ENCODE peak calls at places on chromosome 22, in eight cellular contexts. One of them, this sample, is unnamed.
A peak's percentile ranks its signal among the peaks of the same experiment; 100 is the strongest.

GRCh38 chr22:49997221-49997599 is 15.4 kb downstream of the IL17REL start:
- DNase-seq in glutamatergic neuron: no peak
- DNase-seq in neural crest cell: no peak
- DNase-seq in HEK293T: no peak
- DNase-seq in stomach: peak; percentile 91
- DNase-seq in memory B cell: no peak
- DNase-seq in kidney tubule cell: peak; percentile 9
- DNase-seq in stimulated activated CD4-positive, alpha-beta T cell treated with anti-CD3 and anti-CD28 coated beads, Interleukin-15, amount 100 ng/mL, for 24 hours: no peak
- DNase-seq in this sample: no peak

GRCh38 chr22:47357493-47357892 is 595.0 kb downstream of the TBC1D22A start:
- DNase-seq in glutamatergic neuron: no peak
- DNase-seq in neural crest cell: no peak
- DNase-seq in HEK293T: no peak
- DNase-seq in stomach: no peak
- DNase-seq in memory B cell: no peak
- DNase-seq in kidney tubule cell: no peak
- DNase-seq in stimulated activated CD4-positive, alpha-beta T cell treated with anti-CD3 and anti-CD28 coated beads, Interleukin-15, amount 100 ng/mL, for 24 hours: no peak
- DNase-seq in this sample: no peak

GRCh38 chr22:19610518-19611253 is 86.5 kb upstream of the CLDN5 start:
- DNase-seq in glutamatergic neuron: no peak
- DNase-seq in neural crest cell: no peak
- DNase-seq in HEK293T: no peak
- DNase-seq in stomach: no peak
- DNase-seq in memory B cell: no peak
- DNase-seq in kidney tubule cell: no peak
- DNase-seq in stimulated activated CD4-positive, alpha-beta T cell treated with anti-CD3 and anti-CD28 coated beads, Interleukin-15, amount 100 ng/mL, for 24 hours: peak; percentile 66
- DNase-seq in this sample: no peak

GRCh38 chr22:43829904-43830851 is 18.1 kb upstream of the EFCAB6 start:
- DNase-seq in glutamatergic neuron: peak; percentile 73
- DNase-seq in neural crest cell: no peak
- DNase-seq in HEK293T: no peak
- DNase-seq in stomach: no peak
- DNase-seq in memory B cell: no peak
- DNase-seq in kidney tubule cell: peak; percentile 43
- DNase-seq in stimulated activated CD4-positive, alpha-beta T cell treated with anti-CD3 and anti-CD28 coated beads, Interleukin-15, amount 100 ng/mL, for 24 hours: no peak
- DNase-seq in this sample: no peak

GRCh38 chr22:33002035-33002434 is 56.1 kb downstream of the SYN3 start:
- DNase-seq in glutamatergic neuron: no peak
- DNase-seq in neural crest cell: no peak
- DNase-seq in HEK293T: no peak
- DNase-seq in stomach: no peak
- DNase-seq in memory B cell: no peak
- DNase-seq in kidney tubule cell: peak; percentile 44
- DNase-seq in stimulated activated CD4-positive, alpha-beta T cell treated with anti-CD3 and anti-CD28 coated beads, Interleukin-15, amount 100 ng/mL, for 24 hours: no peak
- DNase-seq in this sample: no peak

GRCh38 chr22:41094036-41094435 is 1.6 kb downstream of the EP300 start:
- DNase-seq in glutamatergic neuron: peak; percentile 40
- DNase-seq in neural crest cell: no peak
- DNase-seq in HEK293T: no peak
- DNase-seq in stomach: no peak
- DNase-seq in memory B cell: no peak
- DNase-seq in kidney tubule cell: peak; percentile 24
- DNase-seq in stimulated activated CD4-positive, alpha-beta T cell treated with anti-CD3 and anti-CD28 coated beads, Interleukin-15, amount 100 ng/mL, for 24 hours: peak; percentile 27
- DNase-seq in this sample: peak; percentile 43

GRCh38 chr22:44929348-44930015 is 80.3 kb downstream of the PHF21B start:
- DNase-seq in glutamatergic neuron: no peak
- DNase-seq in neural crest cell: no peak
- DNase-seq in HEK293T: no peak
- DNase-seq in stomach: no peak
- DNase-seq in memory B cell: no peak
- DNase-seq in kidney tubule cell: no peak
- DNase-seq in stimulated activated CD4-positive, alpha-beta T cell treated with anti-CD3 and anti-CD28 coated beads, Interleukin-15, amount 100 ng/mL, for 24 hours: no peak
- DNase-seq in this sample: no peak

GRCh38 chr22:19962246-19962908 is 20.8 kb upstream of the TXNRD2 start:
- DNase-seq in glutamatergic neuron: peak; percentile 80
- DNase-seq in neural crest cell: peak; percentile 69
- DNase-seq in HEK293T: peak; percentile 89
- DNase-seq in stomach: peak; percentile 90
- DNase-seq in memory B cell: no peak
- DNase-seq in kidney tubule cell: peak; percentile 81
- DNase-seq in stimulated activated CD4-positive, alpha-beta T cell treated with anti-CD3 and anti-CD28 coated beads, Interleukin-15, amount 100 ng/mL, for 24 hours: peak; percentile 82
- DNase-seq in this sample: peak; percentile 65

GRCh38 chr22:32926600-32926999 is 125.1 kb downstream of the TIMP3 start:
- DNase-seq in glutamatergic neuron: peak; percentile 34
- DNase-seq in neural crest cell: no peak
- DNase-seq in HEK293T: peak; percentile 41
- DNase-seq in stomach: no peak
- DNase-seq in memory B cell: no peak
- DNase-seq in kidney tubule cell: peak; percentile 56
- DNase-seq in stimulated activated CD4-positive, alpha-beta T cell treated with anti-CD3 and anti-CD28 coated beads, Interleukin-15, amount 100 ng/mL, for 24 hours: peak; percentile 23
- DNase-seq in this sample: peak; percentile 50

GRCh38 chr22:27580311-27580897 is 221.2 kb downstream of the MN1 start:
- DNase-seq in glutamatergic neuron: no peak
- DNase-seq in neural crest cell: no peak
- DNase-seq in HEK293T: no peak
- DNase-seq in stomach: no peak
- DNase-seq in memory B cell: no peak
- DNase-seq in kidney tubule cell: no peak
- DNase-seq in stimulated activated CD4-positive, alpha-beta T cell treated with anti-CD3 and anti-CD28 coated beads, Interleukin-15, amount 100 ng/mL, for 24 hours: peak; percentile 3
- DNase-seq in this sample: no peak

GRCh38 chr22:30079952-30080533 is at the start of gene HORMAD2:
- DNase-seq in glutamatergic neuron: peak; percentile 79
- DNase-seq in neural crest cell: peak; percentile 81
- DNase-seq in HEK293T: no peak
- DNase-seq in stomach: no peak
- DNase-seq in memory B cell: no peak
- DNase-seq in kidney tubule cell: peak; percentile 71
- DNase-seq in stimulated activated CD4-positive, alpha-beta T cell treated with anti-CD3 and anti-CD28 coated beads, Interleukin-15, amount 100 ng/mL, for 24 hours: peak; percentile 3
- DNase-seq in this sample: no peak

This sample was measured in HuH-7.